ENCODE peak calls at places on chromosomes 11 and 22, in six cellular contexts. D, C, Y, B, I and P are unnamed samples.

GRCh38 chr22:25014896-25015755 is 62.6 kb downstream of the KIAA1671 start:
- DNase-seq in Y (no peak), I (no peak), B (no peak), C (no peak), D (no peak), P (no peak)

GRCh38 chr22:37703906-37704305 is 7.1 kb downstream of the TRIOBP start:
- DNase-seq in B (no peak), D (no peak), C (no peak), I (no peak), Y (no peak), P (no peak)

GRCh38 chr22:20656902-20657836 is 116.7 kb upstream of the SERPIND1 start:
- DNase-seq in C (peak), I (no peak), D (no peak), B (no peak), Y (peak), P (no peak)

GRCh38 chr11:76699461-76700091 is 29.0 kb upstream of the LRRC32 start:
- DNase-seq in D (no peak), B (no peak), Y (no peak), I (no peak), C (no peak), P (no peak)

GRCh38 chr11:72238492-72239295 is 5.3 kb downstream of the PHOX2A start:
- DNase-seq in D (no peak), Y (no peak), I (no peak), B (no peak), C (no peak), P (no peak)

GRCh38 chr22:38097557-38098409 is 12.7 kb downstream of the BAIAP2L2 start:
- DNase-seq in B (no peak), C (no peak), D (no peak), I (no peak), Y (no peak), P (no peak)

GRCh38 chr11:101254037-101254436 is 124.4 kb upstream of the PGR start:
- DNase-seq in C (no peak), B (no peak), I (no peak), D (no peak), Y (no peak), P (no peak)

GRCh38 chr22:23696326-23696851 is 5.6 kb downstream of the RGL4 start:
- DNase-seq in C (no peak), B (peak), I (no peak), Y (no peak), D (peak), P (no peak)

GRCh38 chr11:104892723-104893511 is 5.3 kb downstream of the CASP12 start:
- DNase-seq in B (no peak), D (peak), I (no peak), Y (peak), C (no peak), P (no peak)

GRCh38 chr11:8765294-8765693 is 82.7 kb downstream of the RPL27A start:
- DNase-seq in C (no peak), B (no peak), I (no peak), D (peak), Y (peak), P (no peak)

GRCh38 chr11:79344765-79345164 is 96.1 kb downstream of the TENM4 start:
- DNase-seq in D (no peak), B (no peak), I (no peak), Y (no peak), C (no peak), P (no peak)

GRCh38 chr22:46830841-46831240 is 68.4 kb downstream of the TBC1D22A start:
- DNase-seq in D (no peak), Y (peak), C (no peak), I (no peak), B (no peak), P (no peak)

GRCh38 chr11:121111053-121111724 is 10.1 kb downstream of the TECTA start:
- DNase-seq in C (no peak), B (no peak), D (no peak), Y (no peak), I (no peak), P (no peak)

GRCh38 chr11:72562431-72562830 is 111.8 kb downstream of the PDE2A start:
- DNase-seq in B (no peak), D (no peak), I (no peak), C (peak), Y (no peak), P (no peak)

GRCh38 chr11:68127791-68128681 is 6.8 kb upstream of the CHKA start:
- DNase-seq in C (no peak), B (no peak), Y (peak), I (no peak), D (peak), P (no peak)

GRCh38 chr11:9754041-9754471 is 90.2 kb downstream of the SWAP70 start:
- DNase-seq in B (no peak), C (no peak), Y (no peak), D (peak), I (no peak), P (no peak)

GRCh38 chr22:40479887-40480538 is 109.6 kb downstream of the SGSM3 start:
- DNase-seq in Y (peak), B (no peak), I (no peak), C (no peak), D (peak), P (no peak)

GRCh38 chr11:129950319-129951034 is 52.2 kb downstream of the PRDM10 start:
- DNase-seq in I (no peak), Y (peak), D (peak), B (no peak), C (no peak), P (peak)

GRCh38 chr11:62805044-62805892 is at the start of gene NXF1:
- DNase-seq in B (peak), I (peak), D (peak), C (peak), Y (peak), P (peak)

GRCh38 chr22:21989049-21989448 is 6.5 kb upstream of the TOP3B start:
- DNase-seq in D (no peak), C (no peak), Y (no peak), I (no peak), B (no peak), P (peak)

GRCh38 chr11:83195176-83195531 is 1.6 kb downstream of the ANKRD42 start:
- DNase-seq in C (peak), D (no peak), I (no peak), Y (peak), B (no peak), P (no peak)

GRCh38 chr22:50236731-50237409 is 8.0 kb downstream of the TUBGCP6 start:
- DNase-seq in D (no peak), C (no peak), Y (no peak), B (no peak), I (no peak), P (no peak)